ENCODE peak calls at places on chromosomes 7 and 10, in nine cellular contexts. D is SK-N-SH, A is mammary epithelial cell, X is fibroblast of lung, I is adipocyte, V is H9, H is neural progenitor cell, O is HCT116, C is GM23248. L is an unnamed sample.

GRCh38 chr10:111211756-111212155 is 134.9 kb downstream of the ADRA2A start:
- DNase-seq in D (no peak), V (no peak), X (peak), O (no peak), I (peak), H (no peak), A (peak), C (peak), L (peak)

GRCh38 chr7:2818653-2819052 is 25.5 kb downstream of the GNA12 start:
- DNase-seq in C (no peak), V (no peak), D (no peak), A (no peak), I (no peak), H (peak), X (no peak), O (no peak), L (no peak)

GRCh38 chr7:122166708-122167107 is 22.7 kb upstream of the AASS start:
- DNase-seq in V (no peak), O (no peak), X (peak), D (no peak), A (peak), C (peak), I (peak), H (no peak), L (peak)

GRCh38 chr7:25171516-25171915 is 46.5 kb upstream of the CYCS start:
- DNase-seq in I (no peak), X (no peak), V (no peak), A (no peak), D (no peak), H (no peak), C (no peak), O (no peak), L (no peak)

GRCh38 chr10:61662794-61663259 is at the start of gene CABCOCO1:
- DNase-seq in H (peak), O (peak), D (peak), X (peak), A (peak), C (peak), I (peak), V (peak), L (peak)

GRCh38 chr7:100176096-100176835 is 915 bp downstream of the GPC2 start:
- DNase-seq in H (no peak), X (no peak), D (peak), V (no peak), C (no peak), I (no peak), A (no peak), O (no peak), L (no peak)

GRCh38 chr10:117543999-117544728 is 1.6 kb downstream of the EMX2 start:
- DNase-seq in X (no peak), V (peak), I (no peak), H (peak), O (no peak), D (no peak), A (no peak), C (peak), L (no peak)

GRCh38 chr7:114426824-114427223 is 12.2 kb downstream of the FOXP2 start:
- DNase-seq in V (no peak), O (peak), I (peak), C (peak), D (no peak), X (peak), H (peak), A (no peak), L (peak)

GRCh38 chr7:75686551-75686950 is 52.2 kb downstream of the HIP1 start:
- DNase-seq in O (no peak), I (no peak), D (no peak), X (no peak), A (no peak), V (no peak), H (no peak), C (no peak), L (no peak)

GRCh38 chr7:106865130-106866115 is at the start of gene PIK3CG:
- DNase-seq in H (no peak), I (no peak), V (no peak), O (no peak), C (no peak), X (no peak), A (no peak), D (no peak), L (no peak)

GRCh38 chr7:134200970-134201369 is 73.8 kb downstream of the LRGUK start:
- DNase-seq in O (no peak), A (no peak), H (no peak), C (no peak), V (no peak), D (no peak), I (no peak), X (no peak), L (no peak)

GRCh38 chr10:100715445-100716385 is 29.7 kb upstream of the PAX2 start:
- DNase-seq in I (no peak), A (no peak), V (peak), C (no peak), X (no peak), H (peak), O (no peak), D (peak), L (no peak)

GRCh38 chr10:69503896-69504265 is 52.6 kb downstream of the TSPAN15 start:
- DNase-seq in O (no peak), C (no peak), D (no peak), H (no peak), I (no peak), A (no peak), V (no peak), X (no peak), L (no peak)

GRCh38 chr10:101694674-101695403 is at the start of gene FBXW4:
- DNase-seq in V (peak), I (peak), O (no peak), A (peak), C (peak), H (peak), X (peak), D (peak), L (peak)

GRCh38 chr7:148398844-148399365 is 191.7 kb upstream of the C7orf33 start:
- DNase-seq in H (no peak), X (no peak), C (no peak), O (no peak), I (no peak), D (no peak), V (no peak), A (peak), L (peak)

GRCh38 chr7:46558482-46559193 is 637.6 kb upstream of the IGFBP3 start:
- DNase-seq in I (peak), H (no peak), O (no peak), A (peak), X (peak), C (peak), V (no peak), D (no peak), L (peak)

GRCh38 chr10:79904671-79905321 is 44.1 kb downstream of the SFTPD start:
- DNase-seq in C (peak), X (peak), V (peak), O (peak), A (peak), D (peak), H (peak), I (peak), L (peak)

GRCh38 chr7:64889686-64890162 is 13.3 kb upstream of the ZNF273 start:
- DNase-seq in A (no peak), I (no peak), D (peak), V (no peak), H (no peak), C (no peak), O (no peak), X (no peak), L (no peak)

GRCh38 chr10:118956253-118957140 is 73.0 kb upstream of the NANOS1 start:
- DNase-seq in V (peak), X (no peak), A (no peak), I (no peak), H (no peak), O (no peak), D (no peak), C (no peak), L (no peak)

DNA sequence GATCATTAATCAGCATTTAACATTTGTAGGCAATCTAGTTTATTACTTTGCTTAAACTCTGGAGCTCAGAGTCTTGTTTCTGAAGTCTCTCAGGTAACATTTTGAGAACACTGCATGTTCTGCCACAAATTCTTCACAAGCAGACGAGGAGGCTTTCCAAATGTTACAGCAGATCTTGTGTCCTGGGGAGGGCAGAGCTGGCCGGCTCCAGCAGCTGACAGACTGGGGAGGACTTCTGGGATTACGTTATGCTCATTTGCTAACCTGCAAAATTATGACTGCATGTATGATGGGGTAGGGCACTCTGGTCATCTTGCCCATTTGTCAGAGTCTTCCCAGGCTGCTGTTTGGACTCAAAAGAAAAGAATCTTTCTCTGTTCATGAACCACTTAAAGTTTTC is 50.6 kb downstream of the GALNT17 start:
- DNase-seq in O (no peak), X (no peak), D (no peak), H (no peak), C (no peak), A (no peak), I (no peak), V (no peak), L (no peak)
- H3K9ac ChIP-seq in O (no peak), X (no peak), D (no peak), H (no peak), C (no peak), A (no peak), I (no peak), V (no peak), L (no peak)

DNA sequence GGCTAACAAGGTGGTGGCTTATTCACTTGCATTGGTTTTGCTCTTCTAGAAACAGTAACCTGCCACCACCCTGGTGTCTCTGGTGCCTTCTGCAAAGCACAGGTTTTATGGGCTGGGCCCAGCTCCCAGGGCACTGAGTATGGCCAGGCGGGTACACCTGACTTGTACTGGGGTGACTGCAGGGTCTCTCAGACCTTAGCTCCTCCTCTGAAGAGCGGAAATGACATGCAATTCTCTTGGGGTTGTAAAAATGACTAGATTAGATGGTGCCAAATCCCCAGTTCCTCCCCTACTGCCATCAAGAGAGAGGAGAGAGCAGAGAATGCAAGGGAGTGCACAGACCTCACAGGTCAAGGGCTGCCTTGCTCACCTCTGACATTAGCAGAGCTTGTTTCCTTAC is 14.7 kb downstream of the ESYT2 start:
- DNase-seq in H (no peak), C (no peak), X (no peak), A (no peak), D (no peak), V (no peak), O (no peak), I (no peak), L (no peak)
- H3K9ac ChIP-seq in H (no peak), C (no peak), X (no peak), A (no peak), D (no peak), V (no peak), O (no peak), I (peak), L (no peak)

DNA sequence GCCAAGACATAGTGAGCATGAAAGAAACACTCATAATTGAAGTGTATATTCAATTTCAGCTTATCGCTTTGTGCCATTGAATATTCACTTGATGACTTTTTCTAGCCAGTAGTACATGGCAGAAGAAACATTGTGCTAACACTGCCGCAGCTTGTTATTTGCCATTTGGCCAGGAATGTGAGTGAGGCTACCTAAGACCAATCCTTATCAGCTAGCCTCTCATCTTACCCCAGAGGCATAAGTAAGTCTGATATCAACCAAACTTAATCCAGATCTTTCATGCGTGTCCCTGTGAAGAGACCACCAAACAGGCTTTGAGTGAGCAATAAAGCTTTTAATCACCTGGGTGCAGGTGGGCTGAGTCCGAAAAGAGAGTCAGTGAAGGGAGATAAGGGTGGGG is 586.0 kb upstream of the MBL2 start:
- DNase-seq in I (no peak), O (no peak), D (no peak), A (no peak), H (no peak), C (no peak), V (peak), X (no peak), L (no peak)
- H3K9ac ChIP-seq in I (no peak), O (no peak), D (no peak), A (no peak), H (no peak), C (no peak), V (no peak), X (no peak), L (no peak)

DNA sequence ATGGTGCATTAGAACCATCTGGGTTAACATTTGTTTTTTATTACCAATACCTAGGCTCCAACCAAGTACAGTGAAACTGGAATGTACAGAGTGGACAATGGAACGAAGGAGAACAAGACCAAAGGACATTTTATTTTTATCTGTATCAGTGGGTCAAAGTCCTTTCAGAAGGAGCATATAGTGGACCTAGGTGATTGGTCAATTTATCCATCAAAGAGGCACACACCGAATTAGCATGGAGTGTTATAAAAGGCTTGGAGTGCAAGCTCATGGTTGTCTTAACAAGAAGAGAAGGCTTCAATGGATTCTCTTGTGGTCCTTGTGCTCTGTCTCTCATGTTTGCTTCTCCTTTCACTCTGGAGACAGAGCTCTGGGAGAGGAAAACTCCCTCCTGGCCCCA is at the start of gene CYP2C9:
- DNase-seq in V (no peak), O (no peak), D (no peak), I (no peak), A (no peak), H (no peak), C (no peak), X (no peak), L (no peak)
- H3K9ac ChIP-seq in V (no peak), O (no peak), D (no peak), I (no peak), A (no peak), H (no peak), C (no peak), X (no peak), L (no peak)

DNA sequence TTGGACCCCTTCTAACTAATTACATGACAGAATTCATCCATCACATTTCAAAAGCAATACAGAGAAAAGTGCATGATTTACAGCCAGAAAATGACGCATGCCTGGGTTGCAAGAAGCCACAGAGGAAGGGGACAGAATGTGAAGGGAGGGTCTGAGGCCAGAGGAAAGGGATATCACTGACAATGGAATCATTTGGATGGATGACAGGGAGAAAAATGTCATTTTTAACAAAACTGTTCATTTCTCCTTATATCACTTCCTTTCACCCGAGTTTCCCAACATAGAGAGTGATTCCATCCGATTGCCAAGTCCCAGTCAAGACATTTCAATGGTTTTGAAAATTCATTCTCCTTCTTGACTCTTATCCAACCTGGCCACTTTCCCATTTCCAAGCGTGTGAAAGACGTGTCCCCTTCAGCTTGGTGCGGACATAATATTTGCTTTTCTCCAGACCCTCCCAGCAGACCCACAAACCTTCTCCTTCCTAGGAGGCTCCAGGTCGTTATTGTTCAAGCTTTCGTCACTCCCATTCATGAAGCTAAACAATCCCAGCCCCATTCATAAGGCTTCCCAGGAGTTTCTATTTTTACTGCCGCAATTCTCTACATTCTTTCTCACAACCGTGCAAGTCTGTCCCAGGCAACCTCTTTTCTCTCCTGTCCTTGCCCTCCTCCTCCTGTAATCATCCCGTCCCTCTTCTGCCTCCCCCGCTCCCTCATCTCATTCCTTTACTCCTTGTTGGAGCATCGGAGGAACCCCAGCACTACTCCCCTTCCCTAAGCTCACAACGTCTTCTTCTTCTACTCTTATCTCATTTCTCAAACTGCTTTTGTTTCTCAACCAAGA is 301.3 kb upstream of the KLF6 start:
- DNase-seq in X (peak), V (no peak), A (no peak), D (no peak), I (no peak), C (no peak), O (no peak), H (peak), L (no peak)
- H3K9ac ChIP-seq in X (no peak), V (no peak), A (no peak), D (no peak), I (peak), C (no peak), O (no peak), H (no peak), L (no peak)

DNA sequence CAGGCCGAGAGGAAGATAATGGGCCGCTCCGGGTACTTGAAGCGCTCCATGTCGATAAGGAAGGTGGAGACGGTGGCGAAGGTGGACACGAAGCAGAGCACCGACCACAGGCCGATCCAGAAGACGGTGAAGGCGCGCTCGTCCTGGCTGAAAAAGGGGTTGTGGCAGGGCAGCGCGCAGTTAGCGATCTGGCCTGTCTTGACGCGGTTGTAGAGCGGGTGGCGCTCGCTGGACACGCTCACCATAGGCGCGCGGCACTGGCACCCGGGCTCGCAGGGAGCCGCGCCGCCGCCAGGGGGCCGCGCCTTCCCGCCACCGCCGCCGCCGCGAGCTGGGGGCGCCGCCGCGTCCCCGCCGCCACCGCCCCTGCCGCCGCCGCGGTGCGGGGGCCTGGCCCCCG is 1.6 kb downstream of the FZD8 start:
- DNase-seq in H (peak), I (peak), D (peak), A (peak), X (peak), C (peak), V (peak), O (no peak), L (peak)
- H3K9ac ChIP-seq in H (no peak), I (peak), D (no peak), A (no peak), X (no peak), C (peak), V (no peak), O (no peak), L (peak)

L was measured in PC-3.